ENCODE peak calls at places on chromosomes 16 and 17, in five cellular contexts. G is upper lobe of left lung, I is A549, R is transverse colon, M is heart left ventricle. A is an unnamed sample.

GRCh38 chr16:65975049-65975708 is 391.3 kb upstream of the CDH5 start:
- DNase-seq in I (no peak), R (no peak), G (no peak), M (no peak), A (no peak)

GRCh38 chr17:50691550-50692447 is 15.9 kb downstream of the ANKRD40 start:
- DNase-seq in G (no peak), I (no peak), R (peak; percentile 65), M (no peak), A (no peak)

GRCh38 chr16:82183004-82183397 is 13.0 kb upstream of the MPHOSPH6 start:
- DNase-seq in M (no peak), R (no peak), G (no peak), I (no peak), A (no peak)

GRCh38 chr17:20028436-20028835 is 19.3 kb downstream of the SPECC1 start:
- DNase-seq in R (no peak), G (no peak), M (no peak), I (no peak), A (no peak)

GRCh38 chr17:49572226-49572625 is 3.4 kb upstream of the NXPH3 start:
- DNase-seq in I (no peak), G (no peak), R (no peak), M (no peak), A (no peak)

GRCh38 chr17:10081571-10082169 is 116.7 kb downstream of the GAS7 start:
- DNase-seq in I (no peak), R (no peak), M (no peak), G (no peak), A (no peak)

GRCh38 chr16:89278441-89279240 is 61.1 kb downstream of the ZNF778 start:
- DNase-seq in R (no peak), I (no peak), M (no peak), G (peak; percentile 52), A (no peak)

GRCh38 chr16:88811850-88812736 is at the start of gene APRT:
- DNase-seq in I (peak; percentile 78), R (peak; percentile 97), G (peak; percentile 100), M (peak; percentile 95), A (peak; percentile 88)

GRCh38 chr17:47618416-47618815 is 31.3 kb upstream of the KPNB1 start:
- DNase-seq in G (no peak), I (peak; percentile 28), R (no peak), M (no peak), A (no peak)

GRCh38 chr17:57578608-57578990 is 166.5 kb downstream of the CCDC182 start:
- DNase-seq in I (no peak), M (no peak), G (no peak), R (no peak), A (no peak)

GRCh38 chr16:85586360-85587145 is 26.6 kb upstream of the GSE1 start:
- DNase-seq in I (no peak), R (peak; percentile 46), G (peak; percentile 90), M (peak; percentile 62), A (no peak)

GRCh38 chr16:67158637-67159600 is 790 bp downstream of the TRADD start:
- DNase-seq in M (peak; percentile 59), I (peak; percentile 52), G (peak; percentile 81), R (peak; percentile 82), A (no peak)

GRCh38 chr16:1152651-1153259 is at the start of gene CACNA1H:
- DNase-seq in M (no peak), I (peak; percentile 58), R (no peak), G (peak; percentile 89), A (no peak)

GRCh38 chr16:83059237-83059636 is 432.5 kb downstream of the CDH13 start:
- DNase-seq in R (no peak), G (no peak), I (no peak), M (no peak), A (no peak)

GRCh38 chr16:16019488-16019887 is 70.1 kb downstream of the ABCC1 start:
- DNase-seq in M (no peak), R (no peak), I (peak; percentile 82), G (no peak), A (no peak)

GRCh38 chr16:73051903-73052302 is 4.0 kb upstream of the ZFHX3 start:
- DNase-seq in G (no peak), R (no peak), I (no peak), M (no peak), A (no peak)

GRCh38 chr17:50283246-50283645 is 9.0 kb downstream of the TMEM92 start:
- DNase-seq in M (no peak), R (no peak), G (no peak), I (no peak), A (no peak)

GRCh38 chr17:29726721-29727252 is 104.1 kb upstream of the CORO6 start:
- DNase-seq in M (no peak), I (no peak), R (no peak), G (no peak), A (no peak)

GRCh38 chr17:38898291-38898679 is 27.1 kb upstream of the LASP1NB start:
- DNase-seq in R (peak; percentile 62), M (no peak), I (no peak), G (no peak), A (no peak)

GRCh38 chr17:46061435-46061834 is 62.4 kb downstream of the STH start:
- DNase-seq in R (no peak), M (no peak), I (peak; percentile 49), G (peak; percentile 30), A (no peak)

GRCh38 chr17:78717431-78717980 is 64.6 kb downstream of the CYTH1 start:
- DNase-seq in G (peak; percentile 20), I (peak; percentile 74), R (peak; percentile 25), M (no peak), A (no peak)

GRCh38 chr16:89693931-89694783 is 7.3 kb downstream of the SPATA2L start:
- DNase-seq in G (no peak), I (no peak), M (no peak), R (no peak), A (no peak)

GRCh38 chr17:31677681-31678080 is 181.4 kb downstream of the COPRS start:
- DNase-seq in G (no peak), M (no peak), R (no peak), I (no peak), A (no peak)

GRCh38 chr16:77794586-77794985 is 6.2 kb downstream of the VAT1L start:
- DNase-seq in I (no peak), R (no peak), G (no peak), M (no peak), A (no peak)

GRCh38 chr16:85681255-85681654 is 7.5 kb downstream of the GINS2 start:
- DNase-seq in I (no peak), G (no peak), M (no peak), R (peak; percentile 61), A (no peak)

GRCh38 chr16:66553223-66553622 is 847 bp downstream of the CKLF start:
- DNase-seq in I (no peak), G (no peak), M (no peak), R (peak; percentile 44), A (no peak)

GRCh38 chr16:14150796-14151195 is 79.7 kb downstream of the MRTFB start:
- DNase-seq in R (no peak), G (no peak), M (no peak), I (no peak), A (no peak)

GRCh38 chr16:47574091-47575054 is 113.2 kb downstream of the PHKB start:
- DNase-seq in M (no peak), I (no peak), R (no peak), G (no peak), A (no peak)

GRCh38 chr17:1315891-1316403 is 36.5 kb downstream of the TRARG1 start:
- DNase-seq in I (no peak), G (no peak), M (peak; percentile 78), R (no peak), A (no peak)

GRCh38 chr17:78117027-78117981 is 11.3 kb downstream of the TMC6 start:
- DNase-seq in M (no peak), I (no peak), R (peak; percentile 53), G (peak; percentile 88), A (no peak)

GRCh38 chr16:52501746-52502145 is 45.2 kb downstream of the TOX3 start:
- DNase-seq in I (no peak), M (no peak), R (no peak), G (no peak), A (no peak)

GRCh38 chr16:87780385-87780989 is 14.7 kb upstream of the KLHDC4 start:
- DNase-seq in I (no peak), R (peak; percentile 49), G (no peak), M (peak; percentile 49), A (no peak)

GRCh38 chr16:87784812-87785211 is 19.0 kb upstream of the KLHDC4 start:
- DNase-seq in G (no peak), M (no peak), I (no peak), R (no peak), A (no peak)

GRCh38 chr16:87778476-87778829 is 12.7 kb upstream of the KLHDC4 start:
- DNase-seq in R (no peak), G (no peak), M (no peak), I (no peak), A (no peak)

DNA sequence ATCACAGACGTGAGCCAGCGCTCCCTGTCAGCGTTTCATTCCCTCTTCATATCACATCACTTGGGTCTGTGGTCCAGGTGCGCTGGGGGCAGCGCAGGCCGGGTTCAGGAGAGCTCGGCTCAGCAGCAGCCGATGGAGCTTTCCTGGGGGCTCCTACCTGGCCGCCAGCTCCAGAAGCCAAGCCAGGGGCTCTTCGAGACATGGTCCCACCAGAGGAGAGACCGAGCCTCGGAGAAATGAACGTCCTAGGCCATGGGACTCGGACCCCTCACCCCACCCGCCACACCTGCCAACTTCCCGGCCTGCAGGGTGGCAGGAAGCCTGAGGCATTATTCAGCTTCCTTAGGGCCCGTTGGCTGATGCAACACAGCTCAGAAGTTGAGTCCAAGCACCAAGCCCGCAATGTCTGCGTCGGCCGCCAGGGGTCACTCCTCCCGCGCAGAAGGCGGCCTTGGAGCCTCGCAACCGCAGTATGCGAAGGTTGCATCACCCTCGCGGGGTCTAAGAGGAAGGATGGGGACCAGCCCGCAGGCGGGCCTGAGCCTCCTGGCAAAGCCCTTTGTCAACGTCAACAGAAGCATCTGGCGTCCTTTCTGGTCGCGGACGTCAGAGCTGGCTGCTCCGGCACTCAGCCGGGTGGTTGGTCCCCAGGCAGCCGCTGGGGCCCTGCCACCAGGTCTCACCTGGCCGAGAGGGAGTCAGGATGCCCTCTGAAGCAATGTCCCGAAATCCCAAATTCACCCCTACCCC is 13.2 kb upstream of the KLHDC4 start:
- DNase-seq in M (peak; percentile 89), I (peak; percentile 85), G (peak; percentile 99), R (peak; percentile 93), A (peak; percentile 93)
- TF ChIP-seq POLR2A in M (no peak), I (no peak), G (no peak), R (no peak), A (no peak)

GRCh38 chr17:71830916-71831315 is 289.9 kb upstream of the SOX9 start:
- DNase-seq in G (no peak), M (no peak), R (no peak), I (no peak), A (no peak)
- TF ChIP-seq CTCF in G (no peak), M (no peak), R (no peak), I (no peak), A (no peak)

DNA sequence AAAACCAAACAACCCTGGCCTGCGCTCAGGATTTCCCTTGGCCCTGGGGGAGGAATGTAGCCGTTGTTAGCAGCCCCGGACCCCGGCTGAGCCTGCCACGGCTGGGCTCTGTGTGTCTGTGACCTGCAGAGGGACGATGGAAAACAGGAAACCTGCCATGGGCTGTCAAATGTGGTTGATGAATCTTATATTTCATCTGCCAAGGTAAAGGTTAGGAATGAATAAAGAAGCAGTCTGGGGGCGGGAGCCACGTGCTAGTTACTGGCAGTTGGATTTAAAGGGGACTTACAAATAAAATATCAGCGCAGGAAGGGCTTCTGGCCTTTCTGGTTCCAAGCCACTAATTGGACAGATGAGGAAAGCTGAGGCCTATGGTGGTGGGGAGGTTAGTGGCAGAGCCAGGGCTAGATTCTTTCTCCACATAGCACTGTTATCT is at the start of gene KRT23:
- DNase-seq in G (peak; percentile 42), M (no peak), R (no peak), I (no peak), A (no peak)
- H3K27ac ChIP-seq in G (no peak within 1 kb of the TSS), M (no peak within 1 kb of the TSS), R (no peak within 1 kb of the TSS), I (no peak within 1 kb of the TSS), A (no peak within 1 kb of the TSS)

GRCh38 chr16:69311115-69311532 is at the start of gene VPS4A:
- DNase-seq in M (peak; percentile 97), I (peak; percentile 80), R (peak; percentile 98), G (peak; percentile 99), A (peak; percentile 91)
- TF ChIP-seq POLR2A in M (peak; percentile 73), I (peak; percentile 69), R (no peak), G (peak; percentile 86), A (peak; percentile 62)

A was measured in tibial nerve.